ENCODE peak calls at places on chromosome 10, in six cellular contexts. One of them, this sample, is unnamed. For H3K27me3, the result is how much of the 10 kb centered on the place peaks cover.

GRCh38 chr10:95819620-95820329 is 63.8 kb downstream of the ENTPD1 start:
- DNase-seq in stomach: no peak
- DNase-seq in GM23248: no peak
- DNase-seq in CD4-positive, alpha-beta memory T cell: no peak
- DNase-seq in cardiac muscle cell: peak
- DNase-seq in neural progenitor cell: no peak
- DNase-seq in this sample: no peak

GRCh38 chr10:92124524-92125168 is 166.2 kb downstream of the CPEB3 start:
- DNase-seq in stomach: peak
- DNase-seq in CD4-positive, alpha-beta memory T cell: no peak
- DNase-seq in GM23248: peak
- DNase-seq in cardiac muscle cell: peak
- DNase-seq in neural progenitor cell: no peak
- DNase-seq in this sample: no peak

GRCh38 chr10:15802375-15802949 is 57.8 kb downstream of the MINDY3 start:
- DNase-seq in neural progenitor cell: no peak
- DNase-seq in cardiac muscle cell: peak
- DNase-seq in CD4-positive, alpha-beta memory T cell: no peak
- DNase-seq in stomach: no peak
- DNase-seq in GM23248: no peak
- DNase-seq in this sample: no peak

GRCh38 chr10:76024460-76025123 is 593.2 kb downstream of the LRMDA start:
- DNase-seq in stomach: no peak
- DNase-seq in CD4-positive, alpha-beta memory T cell: no peak
- DNase-seq in neural progenitor cell: no peak
- DNase-seq in GM23248: no peak
- DNase-seq in cardiac muscle cell: no peak
- DNase-seq in this sample: no peak

GRCh38 chr10:18005445-18005780 is 53.7 kb downstream of the SLC39A12 start:
- DNase-seq in neural progenitor cell: no peak
- DNase-seq in GM23248: no peak
- DNase-seq in stomach: no peak
- DNase-seq in cardiac muscle cell: no peak
- DNase-seq in CD4-positive, alpha-beta memory T cell: no peak
- DNase-seq in this sample: no peak

GRCh38 chr10:93028881-93029280 is 31.7 kb upstream of the CYP26C1 start:
- DNase-seq in GM23248: peak
- DNase-seq in CD4-positive, alpha-beta memory T cell: no peak
- DNase-seq in stomach: no peak
- DNase-seq in cardiac muscle cell: peak
- DNase-seq in neural progenitor cell: no peak
- DNase-seq in this sample: no peak

GRCh38 chr10:3805227-3805790 is 20.3 kb upstream of the KLF6 start:
- DNase-seq in cardiac muscle cell: peak
- DNase-seq in CD4-positive, alpha-beta memory T cell: peak
- DNase-seq in neural progenitor cell: no peak
- DNase-seq in GM23248: peak
- DNase-seq in stomach: no peak
- DNase-seq in this sample: peak

GRCh38 chr10:75191821-75192568 is 18.6 kb upstream of the VDAC2 start:
- DNase-seq in stomach: peak
- DNase-seq in neural progenitor cell: no peak
- DNase-seq in cardiac muscle cell: peak
- DNase-seq in CD4-positive, alpha-beta memory T cell: no peak
- DNase-seq in GM23248: peak
- DNase-seq in this sample: no peak

GRCh38 chr10:23095966-23096813 is 811 bp downstream of the MSRB2 start:
- DNase-seq in CD4-positive, alpha-beta memory T cell: peak
- DNase-seq in neural progenitor cell: peak
- DNase-seq in cardiac muscle cell: peak
- DNase-seq in GM23248: peak
- DNase-seq in stomach: peak
- DNase-seq in this sample: peak

GRCh38 chr10:110311357-110311949 is 6.7 kb upstream of the SMNDC1 start:
- DNase-seq in neural progenitor cell: peak
- DNase-seq in cardiac muscle cell: peak
- DNase-seq in stomach: peak
- DNase-seq in CD4-positive, alpha-beta memory T cell: peak
- DNase-seq in GM23248: peak
- DNase-seq in this sample: no peak

GRCh38 chr10:60382946-60383681 is 6.6 kb downstream of the ANK3 start:
- DNase-seq in CD4-positive, alpha-beta memory T cell: no peak
- DNase-seq in stomach: no peak
- DNase-seq in cardiac muscle cell: peak
- DNase-seq in neural progenitor cell: no peak
- DNase-seq in GM23248: peak
- DNase-seq in this sample: no peak

GRCh38 chr10:127175357-127176110 is 20.9 kb downstream of the INSYN2A start:
- DNase-seq in stomach: no peak
- DNase-seq in GM23248: no peak
- DNase-seq in cardiac muscle cell: no peak
- DNase-seq in neural progenitor cell: no peak
- DNase-seq in CD4-positive, alpha-beta memory T cell: no peak
- DNase-seq in this sample: no peak

GRCh38 chr10:107918171-107918570 is 753.7 kb upstream of the SORCS1 start:
- DNase-seq in cardiac muscle cell: no peak
- DNase-seq in CD4-positive, alpha-beta memory T cell: no peak
- DNase-seq in stomach: no peak
- DNase-seq in neural progenitor cell: no peak
- DNase-seq in GM23248: no peak
- DNase-seq in this sample: no peak

GRCh38 chr10:89278034-89278535 is 23.8 kb upstream of the IFIT2 start:
- DNase-seq in neural progenitor cell: no peak
- DNase-seq in stomach: no peak
- DNase-seq in CD4-positive, alpha-beta memory T cell: no peak
- DNase-seq in GM23248: peak
- DNase-seq in cardiac muscle cell: peak
- DNase-seq in this sample: no peak

GRCh38 chr10:73803680-73804286 is 7.6 kb downstream of the NDST2 start:
- DNase-seq in stomach: no peak
- DNase-seq in CD4-positive, alpha-beta memory T cell: no peak
- DNase-seq in neural progenitor cell: no peak
- DNase-seq in GM23248: no peak
- DNase-seq in cardiac muscle cell: no peak
- DNase-seq in this sample: no peak

GRCh38 chr10:18308600-18308999 is 168.4 kb downstream of the CACNB2 start:
- DNase-seq in neural progenitor cell: no peak
- DNase-seq in stomach: no peak
- DNase-seq in cardiac muscle cell: no peak
- DNase-seq in GM23248: no peak
- DNase-seq in CD4-positive, alpha-beta memory T cell: no peak
- DNase-seq in this sample: no peak

GRCh38 chr10:12631216-12631615 is 281.9 kb downstream of the CAMK1D start:
- DNase-seq in stomach: no peak
- DNase-seq in CD4-positive, alpha-beta memory T cell: no peak
- DNase-seq in neural progenitor cell: peak
- DNase-seq in GM23248: peak
- DNase-seq in cardiac muscle cell: peak
- DNase-seq in this sample: no peak

GRCh38 chr10:106107711-106108110 is 1056.8 kb downstream of the SORCS1 start:
- DNase-seq in GM23248: peak
- DNase-seq in CD4-positive, alpha-beta memory T cell: no peak
- DNase-seq in stomach: no peak
- DNase-seq in cardiac muscle cell: peak
- DNase-seq in neural progenitor cell: no peak
- DNase-seq in this sample: no peak

GRCh38 chr10:79073784-79074432 is 5.1 kb downstream of the ZMIZ1 start:
- DNase-seq in GM23248: no peak
- DNase-seq in neural progenitor cell: no peak
- DNase-seq in cardiac muscle cell: peak
- DNase-seq in stomach: peak
- DNase-seq in CD4-positive, alpha-beta memory T cell: no peak
- DNase-seq in this sample: no peak

GRCh38 chr10:19728376-19728775 is 87.9 kb upstream of the PLXDC2 start:
- DNase-seq in GM23248: no peak
- DNase-seq in neural progenitor cell: no peak
- DNase-seq in CD4-positive, alpha-beta memory T cell: no peak
- DNase-seq in stomach: no peak
- DNase-seq in cardiac muscle cell: no peak
- DNase-seq in this sample: no peak

GRCh38 chr10:58781873-58782488 is 269.3 kb downstream of the BICC1 start:
- DNase-seq in GM23248: peak
- DNase-seq in stomach: no peak
- DNase-seq in cardiac muscle cell: peak
- DNase-seq in CD4-positive, alpha-beta memory T cell: peak
- DNase-seq in neural progenitor cell: peak
- DNase-seq in this sample: no peak

GRCh38 chr10:61125560-61126250 is 181.7 kb upstream of the RHOBTB1 start:
- DNase-seq in GM23248: no peak
- DNase-seq in CD4-positive, alpha-beta memory T cell: no peak
- DNase-seq in neural progenitor cell: no peak
- DNase-seq in stomach: no peak
- DNase-seq in cardiac muscle cell: no peak
- DNase-seq in this sample: no peak

GRCh38 chr10:52226448-52226847 is 87.6 kb upstream of the DKK1 start:
- DNase-seq in CD4-positive, alpha-beta memory T cell: no peak
- DNase-seq in GM23248: peak
- DNase-seq in neural progenitor cell: no peak
- DNase-seq in stomach: no peak
- DNase-seq in cardiac muscle cell: peak
- DNase-seq in this sample: no peak

GRCh38 chr10:1323951-1324350 is 267.8 kb downstream of the WDR37 start:
- DNase-seq in GM23248: no peak
- DNase-seq in cardiac muscle cell: no peak
- DNase-seq in CD4-positive, alpha-beta memory T cell: no peak
- DNase-seq in stomach: no peak
- DNase-seq in neural progenitor cell: no peak
- DNase-seq in this sample: no peak

GRCh38 chr10:1320739-1321331 is 264.6 kb downstream of the WDR37 start:
- DNase-seq in GM23248: no peak
- DNase-seq in stomach: no peak
- DNase-seq in CD4-positive, alpha-beta memory T cell: no peak
- DNase-seq in neural progenitor cell: no peak
- DNase-seq in cardiac muscle cell: no peak
- DNase-seq in this sample: no peak

GRCh38 chr10:1327759-1328158 is 271.6 kb downstream of the WDR37 start:
- DNase-seq in stomach: no peak
- DNase-seq in neural progenitor cell: no peak
- DNase-seq in GM23248: no peak
- DNase-seq in CD4-positive, alpha-beta memory T cell: no peak
- DNase-seq in cardiac muscle cell: no peak
- DNase-seq in this sample: no peak

GRCh38 chr10:1328409-1328808 is 272.2 kb downstream of the WDR37 start:
- DNase-seq in CD4-positive, alpha-beta memory T cell: no peak
- DNase-seq in cardiac muscle cell: no peak
- DNase-seq in neural progenitor cell: no peak
- DNase-seq in stomach: no peak
- DNase-seq in GM23248: no peak
- DNase-seq in this sample: no peak

GRCh38 chr10:1324914-1325313 is 268.7 kb downstream of the WDR37 start:
- DNase-seq in CD4-positive, alpha-beta memory T cell: no peak
- DNase-seq in stomach: no peak
- DNase-seq in cardiac muscle cell: no peak
- DNase-seq in neural progenitor cell: no peak
- DNase-seq in GM23248: no peak
- DNase-seq in this sample: no peak
- H3K27me3 ChIP-seq in CD4-positive, alpha-beta memory T cell: under half
- H3K27me3 ChIP-seq in stomach: under half
- H3K27me3 ChIP-seq in cardiac muscle cell: under half
- H3K27me3 ChIP-seq in neural progenitor cell: under half
- H3K27me3 ChIP-seq in GM23248: under half
- H3K27me3 ChIP-seq in this sample: under half

GRCh38 chr10:31621733-31622132 is 302.7 kb downstream of the ZEB1 start:
- DNase-seq in neural progenitor cell: no peak
- DNase-seq in cardiac muscle cell: no peak
- DNase-seq in CD4-positive, alpha-beta memory T cell: no peak
- DNase-seq in GM23248: no peak
- DNase-seq in stomach: no peak
- DNase-seq in this sample: no peak
- H3K27ac ChIP-seq in neural progenitor cell: no peak
- H3K27ac ChIP-seq in cardiac muscle cell: no peak
- H3K27ac ChIP-seq in CD4-positive, alpha-beta memory T cell: no peak
- H3K27ac ChIP-seq in GM23248: no peak
- H3K27ac ChIP-seq in stomach: no peak
- H3K27ac ChIP-seq in this sample: no peak

DNA sequence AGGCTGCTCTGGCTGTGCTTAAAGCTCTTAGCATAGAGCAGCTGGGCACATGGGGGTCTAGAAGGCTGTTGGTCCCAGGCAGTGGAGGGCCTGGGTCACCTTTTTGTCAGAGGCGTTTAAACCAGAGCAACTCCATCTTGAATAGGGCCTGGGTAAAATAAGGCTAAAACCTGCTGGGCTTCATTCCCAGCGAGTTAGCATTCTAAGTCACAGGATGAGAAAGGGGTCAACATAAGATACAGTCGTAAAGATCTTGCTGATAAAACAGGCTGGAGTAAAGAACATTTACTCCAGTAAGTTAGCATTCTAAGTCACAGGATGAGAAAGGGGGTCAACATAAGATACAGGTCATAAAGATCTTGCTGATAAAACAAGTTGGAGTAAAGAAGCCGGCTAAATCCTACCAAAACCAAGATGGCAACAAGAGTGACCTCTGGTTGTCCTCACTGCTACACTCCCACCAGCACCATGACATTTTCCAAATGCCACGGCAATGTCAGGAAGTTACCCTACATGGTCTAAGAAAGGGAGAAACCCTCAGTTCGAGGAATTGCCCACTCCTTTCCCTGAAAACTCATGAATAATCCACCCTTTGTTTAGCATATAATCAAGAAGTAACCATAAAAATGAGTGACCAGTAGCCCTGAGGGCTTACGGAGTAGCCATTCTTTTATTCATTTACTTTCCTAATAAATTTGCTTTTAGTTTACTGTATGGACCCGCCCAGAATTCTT is 96.8 kb upstream of the PCBD1 start:
- DNase-seq in stomach: no peak
- DNase-seq in cardiac muscle cell: no peak
- DNase-seq in neural progenitor cell: no peak
- DNase-seq in CD4-positive, alpha-beta memory T cell: no peak
- DNase-seq in GM23248: no peak
- DNase-seq in this sample: no peak
- H3K27me3 ChIP-seq in stomach: under half
- H3K27me3 ChIP-seq in cardiac muscle cell: under half
- H3K27me3 ChIP-seq in neural progenitor cell: under half
- H3K27me3 ChIP-seq in CD4-positive, alpha-beta memory T cell: under half
- H3K27me3 ChIP-seq in GM23248: under half
- H3K27me3 ChIP-seq in this sample: under half

DNA sequence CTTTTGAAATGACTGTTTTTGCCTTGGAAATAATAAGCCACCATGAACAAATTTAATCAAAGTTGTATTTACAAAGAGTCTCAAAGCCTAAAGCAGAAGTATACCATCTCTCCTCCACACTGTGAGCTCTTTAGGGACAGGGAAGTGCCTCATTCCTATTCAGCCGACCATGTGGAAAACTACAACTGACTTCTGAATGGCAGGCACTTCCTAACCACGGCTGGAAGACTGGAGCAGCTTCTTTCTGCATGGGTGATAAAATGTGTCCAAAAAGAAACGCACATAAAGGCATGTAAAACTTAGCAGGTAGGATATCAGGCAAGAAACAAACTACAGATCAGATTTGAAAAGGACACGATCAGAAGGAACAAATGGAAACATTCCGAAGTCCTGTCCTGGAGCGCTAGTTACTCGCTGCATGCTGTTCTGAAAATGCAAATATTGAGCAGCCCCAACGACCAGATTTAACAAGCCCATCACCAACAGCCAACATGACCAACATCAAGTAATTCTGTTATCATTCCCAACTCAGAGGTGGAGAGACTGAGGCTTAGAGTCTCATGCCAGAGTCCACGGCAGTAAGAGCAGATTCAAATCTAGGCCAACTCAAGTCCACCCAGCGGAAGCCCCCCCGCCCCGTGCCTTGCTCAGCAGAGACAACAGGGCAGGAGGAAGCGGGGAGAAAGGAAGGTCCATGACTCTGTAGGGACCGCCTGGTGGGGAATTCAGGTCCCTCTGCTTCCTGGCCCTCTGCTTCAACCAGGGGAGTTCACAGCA is 26.5 kb downstream of the CTBP2 start:
- DNase-seq in stomach: no peak
- DNase-seq in CD4-positive, alpha-beta memory T cell: no peak
- DNase-seq in cardiac muscle cell: no peak
- DNase-seq in neural progenitor cell: peak
- DNase-seq in GM23248: no peak
- DNase-seq in this sample: no peak
- H3K27ac ChIP-seq in stomach: no peak
- H3K27ac ChIP-seq in CD4-positive, alpha-beta memory T cell: no peak
- H3K27ac ChIP-seq in cardiac muscle cell: peak
- H3K27ac ChIP-seq in neural progenitor cell: peak
- H3K27ac ChIP-seq in GM23248: no peak
- H3K27ac ChIP-seq in this sample: no peak

This sample was measured in naive thymus-derived CD4-positive, alpha-beta T cell.